ENCODE peak calls at places on chromosomes 3 and 15, in six cellular contexts. R, X, L, F, G and B are unnamed samples.

GRCh38 chr3:156150434-156151066 is 30.2 kb downstream of the KCNAB1 start:
- DNase-seq in L (peak), R (no peak), X (no peak), G (peak), F (peak), B (no peak)

GRCh38 chr3:159128628-159129027 is 326.8 kb downstream of the MFSD1 start:
- DNase-seq in F (peak), L (peak), R (no peak), G (no peak), X (peak), B (no peak)

GRCh38 chr3:29515451-29515850 is 234.6 kb downstream of the RBMS3 start:
- DNase-seq in X (no peak), L (peak), R (no peak), G (no peak), F (peak), B (no peak)

GRCh38 chr15:100923902-100924301 is 4.7 kb downstream of the LRRK1 start:
- DNase-seq in R (no peak), X (no peak), F (no peak), G (no peak), L (no peak), B (no peak)

GRCh38 chr3:14725015-14725431 is 50.1 kb downstream of the C3orf20 start:
- DNase-seq in F (peak), L (peak), R (no peak), X (peak), G (no peak), B (no peak)

GRCh38 chr3:10645800-10646199 is 140.4 kb upstream of the ATP2B2 start:
- DNase-seq in X (no peak), G (no peak), L (no peak), F (no peak), R (no peak), B (no peak)

GRCh38 chr15:51198701-51199253 is 104.1 kb upstream of the TNFAIP8L3 start:
- DNase-seq in X (no peak), R (no peak), G (no peak), L (no peak), F (no peak), B (no peak)

GRCh38 chr3:64235605-64236004 is 10.3 kb upstream of the PRICKLE2 start:
- DNase-seq in R (no peak), G (no peak), X (no peak), F (no peak), L (no peak), B (no peak)

DNA sequence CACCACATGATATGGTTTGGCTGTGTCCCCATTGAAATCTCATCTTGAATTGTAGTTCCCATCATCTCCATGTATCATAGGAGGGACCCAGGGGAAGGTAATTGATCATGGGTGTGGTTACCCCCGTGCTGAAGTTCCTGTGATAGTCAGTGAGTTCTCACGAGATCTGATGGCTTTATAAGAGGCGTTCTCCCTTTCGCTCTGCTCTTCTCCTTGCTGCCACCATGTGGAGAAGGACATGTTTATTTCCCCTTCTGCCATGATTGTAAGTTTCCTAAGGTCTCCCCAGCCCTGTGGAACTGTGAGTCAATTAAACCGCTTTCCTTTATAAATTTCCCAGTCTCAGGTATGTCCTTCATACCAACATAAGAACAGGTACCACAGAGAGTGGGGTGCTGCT is 21.9 kb downstream of the OSTN start:
- DNase-seq in L (peak), R (no peak), X (no peak), G (peak), F (peak), B (no peak)
- TF ChIP-seq CTCF in L (no peak), R (no peak), X (no peak), G (peak), F (no peak), B (no peak)

GRCh38 chr3:60202052-60202753 is 1049.0 kb downstream of the FHIT start:
- DNase-seq in R (no peak), G (no peak), F (no peak), L (no peak), X (no peak), B (no peak)
- TF ChIP-seq CTCF in R (no peak), G (no peak), F (no peak), L (no peak), X (no peak), B (no peak)

DNA sequence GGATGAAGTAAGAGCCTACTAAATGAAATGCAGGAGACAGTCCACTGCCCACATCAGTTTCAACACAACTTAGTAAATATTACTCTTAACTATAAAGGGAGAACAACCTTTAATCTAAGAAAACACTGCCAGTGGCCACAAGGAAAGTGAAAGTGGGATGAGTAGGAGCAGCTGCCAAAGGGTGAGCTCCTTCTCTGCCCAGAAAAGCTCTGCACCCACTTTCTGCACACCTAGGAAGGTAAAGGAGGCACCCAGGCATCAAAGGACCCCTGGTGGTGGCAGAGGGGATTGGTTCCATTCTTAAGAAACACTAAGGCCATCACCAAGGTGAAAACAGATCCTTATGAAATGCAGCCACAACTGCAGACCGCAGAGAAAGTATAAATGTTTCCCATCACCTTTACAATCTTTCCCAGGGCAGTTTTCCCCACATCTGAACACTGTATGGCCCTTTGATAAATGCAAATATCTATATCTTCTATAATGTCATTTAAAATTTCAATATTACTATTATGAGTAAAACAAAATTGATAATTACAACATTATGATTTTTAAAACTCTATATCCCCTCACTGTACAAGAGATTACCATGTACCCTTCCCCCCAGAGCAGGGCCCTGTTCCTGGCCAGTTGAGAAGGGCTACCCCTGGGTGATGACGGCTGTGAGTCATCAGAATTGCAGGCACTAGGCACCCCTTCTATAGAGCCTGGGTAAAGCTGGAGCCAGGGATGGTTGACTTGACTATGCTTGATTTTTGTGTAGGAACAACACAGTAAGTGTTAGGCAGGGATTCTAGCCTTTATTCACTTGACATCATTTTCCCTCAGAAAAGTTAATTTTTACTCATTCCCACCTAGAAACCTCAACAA is 92.0 kb downstream of the SNRK start:
- DNase-seq in L (peak), R (no peak), G (peak), F (peak), X (no peak), B (no peak)
- TF ChIP-seq CTCF in L (peak), R (peak), G (peak), F (peak), X (peak), B (peak)

GRCh38 chr3:184040010-184040409 is 8.5 kb downstream of the HTR3D start:
- DNase-seq in X (no peak), G (peak), F (peak), L (peak), R (no peak), B (no peak)

GRCh38 chr3:184039414-184039813 is 7.9 kb downstream of the HTR3D start:
- DNase-seq in L (no peak), X (no peak), R (no peak), G (no peak), F (no peak), B (no peak)

GRCh38 chr3:184042617-184043016 is 10.2 kb upstream of the HTR3C start:
- DNase-seq in G (no peak), X (no peak), F (no peak), L (no peak), R (no peak), B (no peak)

DNA sequence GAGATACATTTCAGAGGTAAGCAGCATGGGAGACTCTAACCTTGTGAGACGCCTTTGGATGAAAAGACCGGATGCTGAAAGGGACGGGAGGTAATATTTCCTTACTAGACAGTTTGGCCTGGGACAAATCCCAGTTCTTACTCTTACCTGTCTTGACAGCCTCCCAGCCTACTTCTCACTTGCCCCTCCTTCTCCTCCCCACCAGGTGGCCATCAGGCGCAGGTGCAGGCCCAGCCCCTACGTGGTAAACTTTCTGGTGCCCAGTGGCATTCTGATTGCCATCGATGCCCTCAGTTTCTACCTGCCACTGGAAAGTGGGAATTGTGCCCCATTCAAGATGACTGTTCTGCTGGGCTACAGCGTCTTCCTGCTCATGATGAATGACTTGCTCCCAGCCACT is 6.3 kb downstream of the HTR3D start:
- DNase-seq in R (no peak), X (no peak), L (no peak), F (no peak), G (no peak), B (no peak)
- TF ChIP-seq CTCF in R (no peak), X (no peak), L (no peak), F (no peak), G (no peak), B (no peak)

DNA sequence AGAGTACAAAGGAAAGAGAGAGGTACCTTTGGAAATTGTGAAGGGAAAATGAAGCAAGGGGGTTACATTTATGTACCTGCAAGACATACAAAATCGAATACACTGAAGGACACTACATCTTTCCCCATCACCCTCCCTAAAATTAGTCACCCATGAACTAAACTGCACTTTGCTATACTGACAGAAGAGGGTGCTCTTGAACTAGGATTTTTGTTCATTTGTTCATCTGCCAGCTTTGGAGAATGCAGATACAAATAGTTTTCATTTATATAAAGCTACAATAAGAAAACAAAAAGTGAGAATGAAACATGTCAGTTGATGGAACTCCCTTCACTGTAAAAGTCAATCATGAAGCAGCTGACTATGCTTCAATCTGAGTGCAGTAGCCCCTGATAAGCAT is 55.7 kb downstream of the PCCB start:
- DNase-seq in L (peak), R (no peak), X (no peak), F (no peak), G (no peak), B (no peak)
- TF ChIP-seq CTCF in L (peak), R (no peak), X (no peak), F (no peak), G (peak), B (no peak)

GRCh38 chr3:127475975-127476374 is 114.6 kb downstream of the TPRA1 start:
- DNase-seq in L (no peak), R (no peak), F (no peak), G (no peak), X (no peak), B (no peak)

GRCh38 chr3:127475364-127475763 is 115.2 kb downstream of the TPRA1 start:
- DNase-seq in L (no peak), R (no peak), X (no peak), F (no peak), G (no peak), B (no peak)

GRCh38 chr3:127472506-127472905 is 118.0 kb downstream of the TPRA1 start:
- DNase-seq in L (no peak), G (no peak), F (no peak), R (no peak), X (no peak), B (no peak)

GRCh38 chr3:127476936-127477335 is 113.6 kb downstream of the TPRA1 start:
- DNase-seq in G (no peak), F (no peak), R (no peak), L (no peak), X (no peak), B (no peak)

DNA sequence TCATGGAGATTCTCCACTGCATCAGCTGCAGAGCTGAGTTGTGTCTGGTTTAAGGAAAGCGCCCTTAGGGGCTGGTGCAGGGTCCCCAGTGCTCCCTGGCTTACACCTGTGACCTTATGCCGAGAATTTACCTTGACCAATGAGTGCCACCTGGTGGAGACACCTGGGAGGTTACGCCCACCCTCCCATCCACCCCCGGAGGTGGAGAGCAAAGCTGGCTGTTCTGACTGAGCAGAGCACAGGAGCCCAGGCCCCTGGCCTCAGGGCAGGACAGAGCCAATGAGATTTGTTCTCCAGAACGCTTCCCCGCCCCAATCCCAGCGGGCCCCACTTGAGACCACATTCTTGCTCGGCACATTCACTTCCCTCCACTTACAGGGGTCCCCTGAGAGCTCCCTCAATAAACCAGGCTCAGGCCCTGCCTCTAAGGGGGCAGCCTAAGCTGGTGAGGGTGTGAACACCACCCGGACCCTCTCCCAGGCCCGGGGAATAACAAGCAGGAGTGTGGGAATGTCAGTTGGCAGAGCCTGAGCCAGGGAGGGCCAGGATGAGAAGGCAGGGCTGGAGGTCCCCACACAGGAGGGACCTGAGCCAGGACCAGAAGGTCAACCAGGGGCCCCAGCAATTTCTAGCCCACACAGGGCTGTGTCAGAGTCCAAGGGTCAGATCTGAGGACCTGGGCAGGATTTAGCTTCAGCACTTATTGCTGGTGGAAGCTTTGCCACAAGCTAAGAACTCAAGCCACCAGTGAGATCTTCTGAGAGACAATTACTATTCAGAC is 117.1 kb downstream of the TPRA1 start:
- DNase-seq in R (no peak), F (peak), G (peak), L (no peak), X (no peak), B (no peak)
- TF ChIP-seq CTCF in R (peak), F (no peak), G (peak), L (peak), X (peak), B (no peak)

GRCh38 chr3:170054204-170054603 is 16.4 kb downstream of the GPR160 start:
- DNase-seq in R (no peak), G (no peak), X (no peak), L (no peak), F (peak), B (no peak)
- TF ChIP-seq CTCF in R (no peak), G (peak), X (peak), L (peak), F (peak), B (no peak)

GRCh38 chr3:184003187-184003967 is 14.3 kb downstream of the ABCC5 start:
- DNase-seq in R (no peak), X (peak), L (peak), G (no peak), F (no peak), B (no peak)

GRCh38 chr3:184005981-184006507 is 11.6 kb downstream of the ABCC5 start:
- DNase-seq in R (no peak), X (no peak), F (peak), L (peak), G (no peak), B (peak)

GRCh38 chr3:184002469-184002868 is 15.2 kb downstream of the ABCC5 start:
- DNase-seq in G (no peak), X (no peak), L (no peak), R (no peak), F (no peak), B (no peak)

GRCh38 chr3:184001761-184002160 is 15.9 kb downstream of the ABCC5 start:
- DNase-seq in F (no peak), X (no peak), R (no peak), G (no peak), L (no peak), B (no peak)

DNA sequence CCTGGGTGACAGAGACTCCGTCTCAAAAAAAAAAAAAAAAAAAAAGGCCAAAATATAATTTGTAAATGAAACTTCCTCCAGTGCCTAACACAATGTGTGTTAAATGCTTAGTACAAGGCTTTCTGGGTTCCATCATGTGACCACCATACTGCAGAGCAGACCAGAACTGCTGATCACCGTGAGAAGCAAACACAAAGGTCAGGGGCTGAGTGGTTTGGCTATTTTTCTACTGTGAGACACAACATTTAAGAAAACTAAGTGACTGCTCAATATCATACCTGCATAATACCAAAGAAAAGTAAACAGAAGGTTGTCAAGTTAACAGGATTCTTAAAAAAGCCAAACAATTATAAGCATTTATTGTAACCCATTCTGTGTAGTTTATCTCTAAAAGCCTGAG is 13.2 kb downstream of the ABCC5 start:
- DNase-seq in X (no peak), F (no peak), G (no peak), R (no peak), L (no peak), B (no peak)
- TF ChIP-seq CTCF in X (no peak), F (no peak), G (no peak), R (no peak), L (no peak), B (no peak)

GRCh38 chr3:46574881-46575576 is 8.9 kb upstream of the LRRC2 start:
- DNase-seq in R (no peak), G (peak), F (no peak), X (no peak), L (no peak), B (no peak)
- TF ChIP-seq CTCF in R (no peak), G (no peak), F (no peak), X (no peak), L (no peak), B (no peak)

DNA sequence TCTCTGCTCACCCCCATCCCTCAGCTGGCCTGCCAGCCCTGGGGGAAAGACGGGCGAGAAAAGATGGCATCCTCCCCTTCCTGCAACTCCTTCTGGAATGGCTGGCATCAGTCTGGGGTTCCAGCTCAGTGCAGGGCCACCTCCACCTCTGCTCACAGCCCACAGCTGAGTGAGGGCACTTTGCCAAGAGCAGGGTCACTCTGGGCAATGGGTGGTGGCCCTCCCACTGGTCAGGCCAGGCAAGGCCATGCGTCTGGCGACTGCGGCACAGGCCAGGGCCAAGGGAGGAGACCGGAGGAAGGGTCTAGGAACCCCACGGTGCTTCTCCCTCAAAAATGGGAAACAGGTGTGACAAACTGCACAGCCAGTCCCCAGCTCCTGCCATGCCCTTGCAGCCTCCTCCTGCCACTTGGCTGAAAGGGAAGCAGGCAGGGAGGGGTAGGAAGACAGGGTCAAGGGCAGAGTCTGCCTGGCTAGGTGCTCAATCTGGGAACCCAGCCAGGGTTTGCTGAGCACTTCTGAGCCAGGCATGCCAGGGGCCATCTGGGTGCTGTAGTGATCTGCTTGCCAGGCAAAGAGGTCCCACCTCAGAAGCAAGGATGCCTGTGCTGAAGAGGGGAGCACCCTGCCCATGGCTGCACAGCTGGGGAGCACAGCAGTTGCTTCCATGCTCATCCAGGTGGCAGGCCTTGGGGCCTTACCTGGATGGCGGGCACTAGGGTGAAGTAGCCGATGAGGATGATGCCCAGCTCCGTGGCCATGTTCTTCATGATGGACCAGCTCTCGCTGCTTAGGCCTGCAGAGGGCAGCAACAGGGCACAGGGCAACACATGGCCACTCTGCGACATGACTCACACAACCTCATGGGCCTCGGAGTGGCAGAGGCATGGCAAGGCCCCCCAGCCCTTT is 41.2 kb downstream of the PTPN23 start:
- DNase-seq in L (peak), X (no peak), R (peak), F (peak), G (no peak), B (no peak)
- TF ChIP-seq CTCF in L (peak), X (peak), R (peak), F (peak), G (no peak), B (no peak)